ENCODE peak calls at places on chromosomes 11 and 22, in seven cellular contexts. K, B, C, Y, G, F and U are unnamed samples.

GRCh38 chr11:57456960-57457642 is 3.2 kb upstream of the RTN4RL2 start:
- DNase-seq in K (peak; percentile 77), B (peak; percentile 90), C (peak; percentile 97), Y (peak; percentile 84), G (peak; percentile 92), F (peak; percentile 94), U (peak; percentile 87)

GRCh38 chr11:116691779-116692178 is 81.0 kb downstream of the BUD13 start:
- DNase-seq in K (peak; percentile 6), B (peak; percentile 78), C (peak; percentile 95), Y (peak; percentile 36), G (peak; percentile 53), F (no peak), U (peak; percentile 56)

GRCh38 chr11:114082415-114082748 is 22.9 kb downstream of the ZBTB16 start:
- DNase-seq in K (no peak), B (no peak), C (no peak), Y (peak; percentile 63), G (no peak), F (no peak), U (no peak)

GRCh38 chr11:44322243-44322642 is 12.3 kb upstream of the ALX4 start:
- DNase-seq in K (no peak), B (no peak), C (no peak), Y (no peak), G (no peak), F (no peak), U (no peak)

GRCh38 chr11:126034880-126035279 is 27.8 kb downstream of the CDON start:
- DNase-seq in K (no peak), B (no peak), C (no peak), Y (no peak), G (no peak), F (no peak), U (no peak)

GRCh38 chr11:107719557-107720304 is 7.9 kb upstream of the SLN start:
- DNase-seq in K (no peak), B (no peak), C (no peak), Y (no peak), G (no peak), F (peak; percentile 37), U (no peak)

GRCh38 chr22:44685384-44686056 is 16.5 kb upstream of the PRR5 start:
- DNase-seq in K (peak; percentile 51), B (peak; percentile 68), C (peak; percentile 75), Y (peak; percentile 73), G (peak; percentile 76), F (no peak), U (no peak)

GRCh38 chr11:11022126-11022730 is 164.4 kb upstream of the ZBED5 start:
- DNase-seq in K (peak; percentile 24), B (no peak), C (no peak), Y (no peak), G (no peak), F (no peak), U (no peak)

GRCh38 chr22:41885576-41885975 is 29.3 kb downstream of the SHISA8 start:
- DNase-seq in K (no peak), B (no peak), C (no peak), Y (no peak), G (no peak), F (peak; percentile 79), U (no peak)

GRCh38 chr22:25745341-25746011 is 3.5 kb downstream of the MYO18B start:
- DNase-seq in K (peak; percentile 58), B (no peak), C (no peak), Y (peak; percentile 47), G (no peak), F (no peak), U (no peak)

GRCh38 chr11:113408887-113409286 is 21.3 kb downstream of the ANKK1 start:
- DNase-seq in K (no peak), B (no peak), C (no peak), Y (no peak), G (no peak), F (no peak), U (no peak)

GRCh38 chr22:36579441-36579840 is 50.5 kb upstream of the EIF3D start:
- DNase-seq in K (no peak), B (no peak), C (no peak), Y (no peak), G (no peak), F (no peak), U (no peak)

GRCh38 chr22:18110194-18110943 is at the start of gene TUBA8:
- DNase-seq in K (peak; percentile 16), B (peak; percentile 52), C (peak; percentile 61), Y (peak; percentile 21), G (peak; percentile 29), F (no peak), U (peak; percentile 30)

GRCh38 chr22:30277547-30278344 is 11.1 kb upstream of the OSM start:
- DNase-seq in K (peak; percentile 80), B (no peak), C (no peak), Y (peak; percentile 65), G (no peak), F (no peak), U (no peak)

GRCh38 chr11:23359297-23359696 is 499.0 kb upstream of the CCDC179 start:
- DNase-seq in K (peak; percentile 97), B (no peak), C (no peak), Y (peak; percentile 88), G (no peak), F (no peak), U (no peak)

GRCh38 chr11:106030609-106031008 is 8.6 kb upstream of the MSANTD4 start:
- DNase-seq in K (no peak), B (no peak), C (no peak), Y (no peak), G (no peak), F (no peak), U (no peak)

GRCh38 chr11:106031210-106031845 is 9.3 kb upstream of the MSANTD4 start:
- DNase-seq in K (peak; percentile 35), B (no peak), C (no peak), Y (peak; percentile 14), G (no peak), F (peak; percentile 4), U (no peak)

GRCh38 chr11:106031936-106032335 is 9.9 kb upstream of the MSANTD4 start:
- DNase-seq in K (no peak), B (no peak), C (no peak), Y (no peak), G (no peak), F (no peak), U (no peak)

DNA sequence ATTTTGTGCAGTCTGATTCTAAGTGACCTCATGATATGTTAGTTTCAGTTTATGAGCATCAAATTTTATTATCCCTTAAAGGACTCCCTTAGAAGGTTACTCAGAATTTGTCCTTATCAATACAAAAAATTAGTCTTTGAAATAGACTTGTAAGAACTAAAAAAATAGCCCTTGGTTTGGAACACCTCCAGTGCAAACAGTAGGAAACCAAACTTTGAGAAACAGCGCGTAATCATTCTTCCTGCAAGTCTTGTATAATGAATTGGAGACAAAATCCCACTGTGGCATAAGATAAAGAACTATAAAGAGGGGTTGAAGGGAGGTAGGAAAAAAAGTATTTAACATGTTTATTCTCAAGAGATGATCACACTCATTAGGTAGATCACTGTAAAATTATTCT is 10.8 kb upstream of the MSANTD4 start:
- DNase-seq in K (no peak), B (no peak), C (no peak), Y (no peak), G (no peak), F (no peak), U (no peak)
- H3K79me1 ChIP-seq in K (no peaks in the 10 kb centered on the region), B (no peaks in the 10 kb centered on the region), C (no peaks in the 10 kb centered on the region), Y (no peaks in the 10 kb centered on the region), G (no peaks in the 10 kb centered on the region), F (no peaks in the 10 kb centered on the region), U (no peaks in the 10 kb centered on the region)

GRCh38 chr11:47960015-47960414 is 20.3 kb upstream of the PTPRJ start:
- DNase-seq in K (no peak), B (no peak), C (no peak), Y (no peak), G (no peak), F (no peak), U (no peak)

GRCh38 chr11:47961383-47961782 is 19.0 kb upstream of the PTPRJ start:
- DNase-seq in K (no peak), B (peak; percentile 54), C (no peak), Y (no peak), G (peak; percentile 42), F (no peak), U (no peak)

GRCh38 chr11:47967577-47968230 is 12.7 kb upstream of the PTPRJ start:
- DNase-seq in K (peak; percentile 32), B (no peak), C (no peak), Y (no peak), G (peak; percentile 55), F (peak; percentile 66), U (no peak)

GRCh38 chr11:47966621-47967020 is 13.7 kb upstream of the PTPRJ start:
- DNase-seq in K (no peak), B (no peak), C (no peak), Y (no peak), G (no peak), F (no peak), U (no peak)

DNA sequence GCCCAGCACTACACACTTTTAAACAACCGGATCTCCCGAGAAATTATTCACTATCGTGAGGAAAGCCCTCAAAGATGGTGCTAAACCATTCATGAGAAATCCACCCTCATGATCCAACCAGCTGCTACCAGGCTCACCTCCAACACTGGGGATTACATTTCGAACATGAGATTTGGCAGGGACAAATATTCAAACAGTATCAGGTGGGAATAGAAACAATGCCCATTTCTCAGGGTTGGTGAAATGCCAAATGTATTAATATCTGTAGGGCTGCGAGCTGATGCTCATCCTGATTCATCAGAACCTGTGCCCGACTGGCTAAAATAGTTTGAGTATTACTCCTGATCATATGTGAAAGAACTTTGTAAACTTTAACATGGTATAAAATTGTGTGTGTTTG is 15.8 kb upstream of the PTPRJ start:
- DNase-seq in K (no peak), B (no peak), C (no peak), Y (no peak), G (no peak), F (no peak), U (no peak)
- H3K79me1 ChIP-seq in K (no peaks in the 10 kb centered on the region), B (no peaks in the 10 kb centered on the region), C (no peaks in the 10 kb centered on the region), Y (no peaks in the 10 kb centered on the region), G (no peaks in the 10 kb centered on the region), F (no peaks in the 10 kb centered on the region), U (no peaks in the 10 kb centered on the region)

GRCh38 chr22:19729507-19729906 is 6.2 kb downstream of the GP1BB start:
- DNase-seq in K (no peak), B (no peak), C (no peak), Y (no peak), G (no peak), F (no peak), U (no peak)
- H3K79me1 ChIP-seq in K (no peaks in the 10 kb centered on the region), B (no peaks in the 10 kb centered on the region), C (no peaks in the 10 kb centered on the region), Y (no peaks in the 10 kb centered on the region), G (no peaks in the 10 kb centered on the region), F (no peaks in the 10 kb centered on the region), U (no peaks in the 10 kb centered on the region)

GRCh38 chr11:30911247-30911646 is 325.1 kb upstream of the MPPED2 start:
- DNase-seq in K (no peak), B (no peak), C (no peak), Y (no peak), G (peak; percentile 77), F (peak; percentile 4), U (no peak)
- H3K79me1 ChIP-seq in K (no peaks in the 10 kb centered on the region), B (no peaks in the 10 kb centered on the region), C (no peaks in the 10 kb centered on the region), Y (no peaks in the 10 kb centered on the region), G (no peaks in the 10 kb centered on the region), F (no peaks in the 10 kb centered on the region), U (no peaks in the 10 kb centered on the region)